ENCODE peak calls at places on chromosomes 6 and 20, in nine cellular contexts. R is CD4-positive, alpha-beta T cell; U is PC-3; E is aorta; F is left lobe of liver; O is T-cell; G is heart left ventricle; N is stimulated activated memory B cell treated with anti-CD40 and anti-IgM and Interleukin-4, amounts not matched to agents 10 μg/mL and 1 μg/mL and 100 μg/mL, for 72 hours; D is activated T-cell treated with anti-CD3 and anti-CD28 coated beads, Interleukin-2, amount 50 U/mL, for 72 hours. T is an unnamed sample.

GRCh38 chr6:157229219-157229607 is 94.1 kb downstream of the TMEM242 start:
- ATAC-seq in F (no peak), E (no peak), N (no peak), D (no peak), R (no peak), G (no peak), O (no peak), U (no peak), T (no peak)

GRCh38 chr20:5002077-5002413 is 735 bp upstream of the SLC23A2 start:
- ATAC-seq in U (no peak), G (no peak), N (no peak), R (no peak), O (no peak), F (no peak), E (no peak), D (no peak), T (peak)

GRCh38 chr6:38797391-38797790 is 82.3 kb downstream of the DNAH8 start:
- ATAC-seq in G (no peak), D (no peak), N (no peak), E (no peak), R (no peak), F (no peak), O (no peak), U (peak), T (no peak)

GRCh38 chr6:130849501-130850039 is 22.4 kb downstream of the SMLR1 start:
- ATAC-seq in N (no peak), E (no peak), O (no peak), R (no peak), G (no peak), F (peak), U (no peak), D (no peak), T (no peak)

GRCh38 chr6:11920566-11920965 is 91.5 kb upstream of the HIVEP1 start:
- ATAC-seq in G (no peak), D (no peak), F (no peak), O (no peak), R (no peak), N (no peak), U (no peak), E (no peak), T (no peak)

GRCh38 chr20:50477260-50477659 is 32.9 kb upstream of the PTPN1 start:
- ATAC-seq in D (no peak), G (no peak), N (no peak), F (no peak), U (no peak), E (no peak), O (no peak), R (no peak), T (no peak)

GRCh38 chr6:46215213-46215612 is 44.4 kb upstream of the ENPP5 start:
- ATAC-seq in G (no peak), E (no peak), U (no peak), O (no peak), R (no peak), F (no peak), D (no peak), N (no peak), T (no peak)

GRCh38 chr6:50087231-50087954 is 37.7 kb upstream of the DEFB112 start:
- ATAC-seq in O (no peak), G (no peak), F (peak), E (no peak), R (no peak), U (no peak), D (no peak), N (no peak), T (no peak)

GRCh38 chr6:77565370-77565769 is 87.5 kb upstream of the MEI4 start:
- ATAC-seq in N (no peak), U (no peak), G (no peak), R (no peak), D (no peak), E (no peak), F (no peak), O (no peak), T (no peak)

GRCh38 chr6:2743280-2744205 is 7.2 kb downstream of the MYLK4 start:
- ATAC-seq in U (no peak), D (no peak), E (no peak), O (no peak), G (peak), R (no peak), N (no peak), F (peak), T (no peak)

GRCh38 chr6:21103626-21104224 is 489.8 kb upstream of the SOX4 start:
- ATAC-seq in G (no peak), F (peak), N (no peak), U (peak), E (no peak), D (no peak), R (no peak), O (no peak), T (no peak)

GRCh38 chr6:12301009-12301408 is 10.8 kb downstream of the EDN1 start:
- ATAC-seq in G (no peak), U (no peak), F (no peak), E (no peak), N (no peak), D (no peak), R (no peak), O (no peak), T (no peak)

T was measured in activated T-helper 17 cell treated with anti-CD3 and anti-CD28 coated beads, Interleukin-2, amount 50 U/mL, for 72 hours.